ENCODE peak calls at places on chromosomes 7 and 10, in four cellular contexts. K, B, Q and N are unnamed samples.

GRCh38 chr10:16367899-16368298 is 68.9 kb upstream of the PTER start:
- DNase-seq in K (no peak), B (no peak), Q (no peak), N (no peak)

GRCh38 chr10:73262105-73262730 is 9.8 kb upstream of the MRPS16 start:
- DNase-seq in K (no peak), B (no peak), Q (peak), N (peak)

GRCh38 chr7:36487756-36488336 is 98.2 kb downstream of the ANLN start:
- DNase-seq in K (no peak), B (no peak), Q (peak), N (peak)

GRCh38 chr10:119933179-119933578 is 40.6 kb downstream of the SEC23IP start:
- DNase-seq in K (no peak), B (no peak), Q (peak), N (no peak)

GRCh38 chr7:155506854-155507337 is 39.5 kb downstream of the CNPY1 start:
- DNase-seq in K (no peak), B (no peak), Q (no peak), N (no peak)

GRCh38 chr7:117808910-117809705 is 64.1 kb downstream of the CTTNBP2 start:
- DNase-seq in K (no peak), B (no peak), Q (peak), N (no peak)

GRCh38 chr7:6171532-6172330 is 100.7 kb downstream of the CYTH3 start:
- DNase-seq in K (peak), B (no peak), Q (no peak), N (no peak)

GRCh38 chr10:484441-484924 is 205.0 kb downstream of the DIP2C start:
- DNase-seq in K (no peak), B (no peak), Q (peak), N (peak)

GRCh38 chr7:7946486-7946885 is 22.1 kb upstream of the GLCCI1 start:
- DNase-seq in K (no peak), B (no peak), Q (no peak), N (no peak)

GRCh38 chr10:110446954-110447608 is 50.6 kb upstream of the DUSP5 start:
- DNase-seq in K (no peak), B (no peak), Q (peak), N (peak)

GRCh38 chr7:155306677-155307470 is 9.2 kb downstream of the INSIG1 start:
- DNase-seq in K (no peak), B (no peak), Q (no peak), N (no peak)

GRCh38 chr7:137507096-137507495 is 163.6 kb upstream of the PTN start:
- DNase-seq in K (no peak), B (no peak), Q (no peak), N (no peak)

GRCh38 chr10:113337142-113337541 is 215.7 kb upstream of the HABP2 start:
- DNase-seq in K (no peak), B (no peak), Q (peak), N (no peak)

GRCh38 chr7:36161996-36162395 is 8.9 kb downstream of the EEPD1 start:
- DNase-seq in K (no peak), B (no peak), Q (peak), N (no peak)

GRCh38 chr7:132609222-132609621 is 33.0 kb upstream of the PLXNA4 start:
- DNase-seq in K (no peak), B (no peak), Q (peak), N (no peak)

GRCh38 chr7:133936074-133936473 is 191.1 kb upstream of the LRGUK start:
- DNase-seq in K (no peak), B (no peak), Q (peak), N (peak)

GRCh38 chr10:131972474-131973071 is 9.2 kb downstream of the BNIP3 start:
- DNase-seq in K (peak), B (peak), Q (peak), N (peak)

GRCh38 chr10:27530477-27530876 is 26.4 kb downstream of the RAB18 start:
- DNase-seq in K (no peak), B (no peak), Q (no peak), N (no peak)

GRCh38 chr10:27527597-27528295 is 23.6 kb downstream of the RAB18 start:
- DNase-seq in K (no peak), B (no peak), Q (no peak), N (no peak)

GRCh38 chr10:27529010-27529783 is 25.1 kb downstream of the RAB18 start:
- DNase-seq in K (no peak), B (no peak), Q (no peak), N (no peak)

GRCh38 chr10:27526242-27526641 is 22.1 kb downstream of the RAB18 start:
- DNase-seq in K (no peak), B (no peak), Q (no peak), N (no peak)

GRCh38 chr10:27525819-27526218 is 21.7 kb downstream of the RAB18 start:
- DNase-seq in K (no peak), B (no peak), Q (peak), N (no peak)
- H3K27ac ChIP-seq in K (no peak), B (no peak), Q (no peak), N (no peak)

GRCh38 chr7:105768117-105768516 is 108.3 kb downstream of the ATXN7L1 start:
- DNase-seq in K (no peak), B (no peak), Q (no peak), N (no peak)
- H3K4me3 ChIP-seq in K (no peak), B (no peak), Q (no peak), N (no peak)

GRCh38 chr10:14093735-14094484 is 236.8 kb downstream of the FRMD4A start:
- DNase-seq in K (no peak), B (no peak), Q (peak), N (peak)
- TF ChIP-seq CTCF in K (peak), B (no peak), Q (peak), N (peak)

GRCh38 chr10:62008943-62009342 is 107.4 kb downstream of the ARID5B start:
- DNase-seq in K (no peak), B (no peak), Q (no peak), N (no peak)
- H3K27ac ChIP-seq in K (no peak), B (no peak), Q (no peak), N (no peak)

GRCh38 chr10:5043716-5044115 is 40.1 kb upstream of the AKR1C2 start:
- DNase-seq in K (no peak), B (no peak), Q (no peak), N (no peak)

GRCh38 chr10:5042922-5043321 is 39.3 kb upstream of the AKR1C2 start:
- DNase-seq in K (no peak), B (no peak), Q (no peak), N (no peak)

GRCh38 chr10:5040010-5040635 is 36.5 kb upstream of the AKR1C2 start:
- DNase-seq in K (no peak), B (no peak), Q (no peak), N (no peak)

GRCh38 chr10:5040781-5041470 is 37.3 kb upstream of the AKR1C2 start:
- DNase-seq in K (no peak), B (no peak), Q (peak), N (peak)

DNA sequence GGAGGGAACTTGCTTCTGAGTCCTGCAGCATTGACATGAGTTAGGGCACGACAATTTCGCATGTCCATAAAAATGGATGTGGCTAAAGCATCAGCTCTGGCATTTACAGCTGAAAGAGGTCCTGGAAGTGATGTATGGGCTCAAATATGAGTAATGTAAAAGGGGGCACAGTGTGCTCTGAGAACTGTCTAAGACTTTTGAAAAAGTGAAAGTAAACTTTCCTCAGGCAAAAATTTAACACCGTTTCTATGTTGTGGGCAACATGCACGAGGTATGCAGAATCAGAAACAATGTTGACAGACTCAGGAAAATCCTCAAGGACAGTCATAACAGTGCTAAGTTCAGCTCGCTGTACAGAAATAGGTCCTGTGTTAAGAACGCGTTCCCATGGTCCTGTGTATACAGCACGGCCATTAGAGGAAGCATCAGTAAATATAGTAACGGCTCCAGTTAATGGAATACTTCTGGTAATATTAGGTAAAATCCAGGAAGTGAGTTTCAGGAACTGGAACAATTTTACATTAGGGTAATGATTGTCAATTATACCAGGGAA is 37.9 kb upstream of the AKR1C2 start:
- DNase-seq in K (no peak), B (no peak), Q (no peak), N (no peak)
- H3K4me3 ChIP-seq in K (peak), B (no peak), Q (no peak), N (no peak)

GRCh38 chr10:7070950-7071349 is 339.9 kb downstream of the SFMBT2 start:
- DNase-seq in K (no peak), B (no peak), Q (no peak), N (no peak)
- TF ChIP-seq CTCF in K (no peak), B (no peak), Q (no peak), N (no peak)

GRCh38 chr10:127993281-127993680 is 86.4 kb downstream of the PTPRE start:
- DNase-seq in K (no peak), B (no peak), Q (no peak), N (no peak)

GRCh38 chr10:127989481-127989964 is 82.6 kb downstream of the PTPRE start:
- DNase-seq in K (no peak), B (no peak), Q (peak), N (no peak)

GRCh38 chr10:127990846-127991542 is 84.1 kb downstream of the PTPRE start:
- DNase-seq in K (no peak), B (no peak), Q (peak), N (peak)

GRCh38 chr10:127992376-127992775 is 85.5 kb downstream of the PTPRE start:
- DNase-seq in K (no peak), B (no peak), Q (no peak), N (no peak)

GRCh38 chr10:127991543-127992255 is 84.8 kb downstream of the PTPRE start:
- DNase-seq in K (no peak), B (no peak), Q (peak), N (no peak)
- H3K27ac ChIP-seq in K (peak), B (no peak), Q (peak), N (peak)